ENCODE peak calls at places on chromosome 19, in nine cellular contexts. B is ovary, Q is astrocyte, S is dorsolateral prefrontal cortex, J is choroid plexus epithelial cell, G is lung, Z is body of pancreas, Y is bronchial epithelial cell, L is K562. C is an unnamed sample.

GRCh38 chr19:48319647-48320537 is 5.5 kb upstream of the EMP3 start:
- DNase-seq in Q (peak), B (peak), Z (peak), L (peak), G (peak), S (peak), J (peak), Y (peak), C (peak)

GRCh38 chr19:28920269-28921066 is 292.5 kb downstream of the UQCRFS1 start:
- DNase-seq in L (no peak), G (no peak), Z (no peak), Y (no peak), J (peak), B (no peak), Q (no peak), S (no peak), C (no peak)

GRCh38 chr19:48249502-48250014 is 6.2 kb downstream of the CARD8 start:
- DNase-seq in Y (no peak), G (peak), S (no peak), L (no peak), B (no peak), Z (peak), Q (no peak), J (peak), C (peak)

GRCh38 chr19:4730740-4731171 is 7.1 kb upstream of the DPP9 start:
- DNase-seq in J (no peak), Y (no peak), G (no peak), B (no peak), L (peak), Z (no peak), S (no peak), Q (no peak), C (no peak)

GRCh38 chr19:58129284-58129683 is 21.3 kb downstream of the ZNF329 start:
- DNase-seq in S (no peak), L (no peak), B (no peak), J (no peak), G (no peak), Q (no peak), Z (no peak), Y (no peak), C (no peak)

GRCh38 chr19:751501-752341 is 809 bp downstream of the MISP start:
- DNase-seq in Z (peak), L (peak), B (no peak), Q (peak), J (peak), Y (peak), G (no peak), S (no peak), C (peak)

GRCh38 chr19:8113017-8113416 is 36.4 kb downstream of the FBN3 start:
- DNase-seq in L (no peak), S (no peak), Z (no peak), Q (no peak), Y (peak), G (peak), B (no peak), J (no peak), C (no peak)

GRCh38 chr19:49470615-49470978 is 3.4 kb upstream of the FLT3LG start:
- DNase-seq in Q (no peak), Z (no peak), S (no peak), G (no peak), Y (no peak), L (no peak), J (no peak), B (no peak), C (no peak)

GRCh38 chr19:48975947-48976847 is 11.1 kb downstream of the FTL start:
- DNase-seq in Q (no peak), B (no peak), J (peak), L (peak), Z (no peak), G (no peak), Y (no peak), S (no peak), C (no peak)

GRCh38 chr19:17294051-17294891 is 9.0 kb downstream of the ABHD8 start:
- DNase-seq in L (peak), Y (no peak), S (no peak), G (no peak), Z (no peak), J (no peak), Q (no peak), B (no peak), C (no peak)

GRCh38 chr19:29645911-29646310 is 19.4 kb upstream of the PLEKHF1 start:
- DNase-seq in L (no peak), G (no peak), Y (peak), J (peak), Q (peak), Z (peak), S (no peak), B (peak), C (peak)

GRCh38 chr19:48926909-48927308 is 6.6 kb upstream of the DHDH start:
- DNase-seq in J (peak), Q (peak), L (peak), B (peak), Z (peak), Y (peak), S (peak), G (peak), C (peak)

GRCh38 chr19:18878858-18879578 is 16.9 kb downstream of the CERS1 start:
- DNase-seq in J (no peak), G (no peak), S (no peak), Z (no peak), B (no peak), L (no peak), Y (no peak), Q (no peak), C (no peak)

DNA sequence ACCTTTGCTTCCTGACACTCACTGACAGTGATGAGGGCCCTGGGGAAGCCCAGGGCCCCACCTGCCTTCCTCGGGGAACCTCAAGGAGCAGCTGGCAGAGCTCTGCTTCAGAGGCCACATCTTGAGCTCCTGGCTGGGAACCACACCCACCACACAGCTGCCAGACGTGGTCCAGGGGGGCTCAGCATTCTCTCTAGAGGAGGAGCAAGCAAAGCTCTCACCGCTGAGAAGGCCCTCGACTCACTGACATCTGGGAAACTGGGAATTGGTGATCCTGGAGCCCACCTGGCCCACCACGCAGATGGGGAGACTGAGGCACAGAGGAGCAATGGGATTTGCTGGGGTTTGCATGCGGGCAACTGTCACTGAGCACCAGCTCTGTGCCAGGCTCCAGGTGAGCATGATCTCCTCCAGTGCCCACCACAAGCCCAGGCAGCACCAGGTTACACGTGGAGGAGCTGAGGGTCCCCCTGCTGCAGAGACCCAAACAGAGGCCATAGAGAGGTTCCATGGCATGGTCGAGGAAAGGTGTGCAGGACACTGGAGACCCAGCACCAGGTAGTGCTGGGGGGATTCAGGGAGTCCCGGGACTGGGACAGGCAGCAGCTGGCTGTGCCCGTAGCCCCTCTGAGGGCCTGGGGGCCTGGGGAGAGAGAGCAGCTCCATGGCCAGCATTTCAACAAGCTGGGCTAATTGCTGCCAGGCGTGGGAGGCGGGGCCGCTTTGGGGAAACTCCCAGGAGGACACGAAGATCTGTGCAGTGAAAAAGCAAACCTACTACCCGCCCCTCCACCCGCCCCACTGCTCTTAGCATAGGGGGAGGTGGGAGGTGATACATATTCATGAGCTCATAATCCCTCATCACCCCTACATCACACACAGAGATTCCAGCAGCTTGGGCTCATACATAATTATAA is 33.4 kb downstream of the PEPD start:
- DNase-seq in L (no peak), S (peak), Q (no peak), B (no peak), Y (no peak), Z (no peak), G (no peak), J (no peak), C (no peak)
- H3K4me3 ChIP-seq in L (no peak), S (no peak), Q (no peak), B (no peak), Y (no peak), Z (no peak), G (no peak), J (no peak), C (no peak)

DNA sequence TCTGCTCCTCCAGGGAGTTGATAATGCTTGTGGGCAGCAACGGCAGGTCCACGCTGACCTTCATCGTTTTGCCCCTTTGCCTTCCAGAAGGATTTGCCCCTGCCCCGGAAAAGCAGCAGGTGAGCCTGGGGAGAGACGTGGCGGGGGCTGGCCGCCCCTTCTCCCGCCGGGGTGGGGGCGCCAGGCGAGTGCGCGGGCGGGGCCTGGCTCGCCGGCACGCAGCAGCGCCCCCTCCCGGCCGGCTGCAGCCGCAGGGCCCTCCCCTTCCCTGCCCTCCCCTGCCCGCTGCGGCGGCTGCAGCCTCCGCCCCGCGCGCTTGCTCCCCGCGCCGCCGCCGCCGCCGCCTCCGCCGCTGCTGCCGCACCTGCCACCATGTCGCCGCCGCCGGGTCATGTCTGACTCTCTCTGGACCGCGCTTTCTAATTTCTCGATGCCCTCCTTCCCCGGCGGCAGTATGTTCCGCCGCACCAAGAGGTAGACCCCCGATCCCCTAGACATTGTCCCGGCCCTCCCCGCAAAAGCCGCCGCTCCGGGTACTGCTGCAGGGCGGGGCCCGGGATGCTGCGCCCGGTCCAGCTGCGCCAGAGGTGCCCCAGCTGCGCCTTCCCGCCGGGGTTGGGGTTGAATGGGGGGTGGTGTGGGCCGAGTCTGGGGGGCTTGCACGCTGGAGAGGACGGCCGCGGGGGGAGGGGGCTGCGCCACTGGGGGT is at the start of gene MAST1:
- DNase-seq in Z (peak), J (no peak), S (peak), Y (no peak), B (no peak), G (no peak), Q (no peak), L (peak), C (no peak)
- TF ChIP-seq CTCF in Z (peak), J (peak), S (no peak), Y (peak), B (no peak), G (peak), Q (no peak), L (peak), C (peak)

DNA sequence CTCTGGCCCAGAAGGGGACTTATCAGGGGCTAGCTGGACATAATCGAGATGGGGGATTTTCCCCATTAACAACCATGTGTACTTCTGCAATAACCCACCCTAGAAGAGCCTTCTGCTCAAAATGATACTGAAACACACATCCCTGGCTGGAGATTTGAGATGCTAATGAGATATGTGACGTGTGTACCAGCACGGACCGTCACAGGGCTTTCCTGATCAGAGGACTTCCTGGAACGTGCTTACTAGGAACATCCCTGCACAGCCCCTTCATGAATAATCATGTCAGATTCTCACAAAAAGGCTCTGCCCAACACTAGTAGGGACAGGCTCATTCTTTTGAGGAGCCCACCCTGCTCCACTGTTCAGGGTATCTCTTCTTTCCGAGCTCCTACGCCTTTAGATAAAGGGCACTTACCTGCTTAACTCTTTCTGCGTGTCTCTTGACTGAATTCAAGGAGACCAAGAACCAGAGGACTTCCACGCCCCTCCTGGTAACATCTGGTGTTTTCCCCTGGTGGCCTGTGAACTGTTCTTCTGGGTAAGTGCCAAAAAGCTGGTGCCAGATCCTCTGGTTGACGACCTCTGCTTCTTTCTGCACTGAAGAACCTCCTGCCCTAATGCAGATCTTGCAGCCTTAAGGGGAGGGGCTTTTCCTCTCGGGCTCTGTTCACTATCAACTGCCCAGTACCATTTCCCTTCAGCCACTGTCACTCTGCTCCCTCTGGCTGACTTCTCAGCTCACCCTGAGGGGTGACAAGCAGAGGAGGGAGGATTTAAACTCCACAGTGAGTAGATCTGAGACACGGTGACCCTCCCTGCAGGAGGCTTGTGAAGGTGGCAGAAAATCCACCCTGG is 6.3 kb upstream of the ERVV-1 start:
- DNase-seq in Z (no peak), Y (no peak), J (no peak), B (no peak), Q (no peak), S (no peak), G (no peak), L (peak), C (no peak)
- H3K4me3 ChIP-seq in Z (no peak), Y (no peak), J (no peak), B (no peak), Q (no peak), S (no peak), G (no peak), L (peak), C (no peak)

GRCh38 chr19:50893047-50893737 is 18.0 kb downstream of the KLK4 start:
- DNase-seq in Q (no peak), J (no peak), Z (no peak), G (no peak), L (peak), S (no peak), Y (no peak), B (no peak), C (no peak)
- TF ChIP-seq CTCF in Q (no peak), J (no peak), Z (no peak), G (no peak), L (peak), S (no peak), Y (no peak), B (no peak), C (no peak)

GRCh38 chr19:39540333-39540673 is 342 bp upstream of the EID2 start:
- DNase-seq in Y (no peak), Q (no peak), J (no peak), G (no peak), B (no peak), Z (no peak), S (no peak), L (no peak), C (no peak)
- H3K4me3 ChIP-seq in Y (peak), Q (peak), J (no peak), G (no peak), B (peak), Z (no peak), S (peak), L (peak), C (peak)

GRCh38 chr19:15454371-15454800 is 4.6 kb upstream of the WIZ start:
- DNase-seq in L (no peak), Q (no peak), J (no peak), B (no peak), S (no peak), Z (peak), Y (no peak), G (no peak), C (no peak)
- TF ChIP-seq CTCF in L (no peak), Q (peak), J (peak), B (no peak), S (no peak), Z (peak), Y (peak), G (no peak), C (no peak)

GRCh38 chr19:31348416-31349159 is 648 bp downstream of the TSHZ3 start:
- DNase-seq in G (no peak), Z (no peak), L (no peak), B (peak), J (peak), Q (peak), S (no peak), Y (no peak), C (no peak)
- H3K4me3 ChIP-seq in G (peak), Z (peak), L (no peak), B (peak), J (peak), Q (peak), S (peak), Y (peak), C (peak)